ENCODE peak calls at places on chromosomes 3 and 15, in ten cellular contexts. C is K562, P is suprapubic skin, T is mucosa of descending colon, U is upper lobe of right lung, L is breast epithelium, D is SK-N-SH, S is cardiac muscle cell, H is osteoblast, X is tibial artery. J is an unnamed sample. For H3K36me3, the result is how much of the 10 kb centered on the place peaks cover.

GRCh38 chr3:143203142-143203541 is 83.6 kb downstream of the CHST2 start:
- DNase-seq in C (no peak), P (no peak), T (no peak), U (no peak), L (no peak), D (no peak), S (no peak), H (no peak), X (no peak), J (no peak)

GRCh38 chr15:22786868-22787698 is 639 bp downstream of the NIPA1 start:
- DNase-seq in C (peak), P (no peak), T (peak), U (peak), L (no peak), D (peak), S (peak), H (peak), X (peak), J (no peak)

GRCh38 chr15:89140595-89140994 is 52.3 kb downstream of the ABHD2 start:
- DNase-seq in C (no peak), P (no peak), T (no peak), U (no peak), L (no peak), D (no peak), S (no peak), H (no peak), X (no peak), J (no peak)

GRCh38 chr3:150035400-150035799 is 64.7 kb upstream of the PFN2 start:
- DNase-seq in C (no peak), P (no peak), T (no peak), U (no peak), L (no peak), D (no peak), S (no peak), H (no peak), X (no peak), J (no peak)

GRCh38 chr15:59369597-59369996 is 3.1 kb downstream of the MYO1E start:
- DNase-seq in C (no peak), P (no peak), T (no peak), U (no peak), L (no peak), D (no peak), S (no peak), H (peak), X (no peak), J (no peak)

GRCh38 chr15:63942486-63943365 is 103.6 kb downstream of the DAPK2 start:
- DNase-seq in C (peak), P (no peak), T (no peak), U (no peak), L (peak), D (no peak), S (no peak), H (peak), X (no peak), J (no peak)

GRCh38 chr15:48631191-48631770 is 14.2 kb downstream of the FBN1 start:
- DNase-seq in C (peak), P (no peak), T (no peak), U (no peak), L (no peak), D (no peak), S (peak), H (peak), X (no peak), J (no peak)

GRCh38 chr3:194223951-194224350 is 88.0 kb downstream of the HES1 start:
- DNase-seq in C (no peak), P (no peak), T (no peak), U (no peak), L (no peak), D (no peak), S (no peak), H (no peak), X (no peak), J (no peak)

GRCh38 chr15:58066042-58066867 is 744 bp upstream of the ALDH1A2 start:
- DNase-seq in C (peak), P (peak), T (peak), U (peak), L (peak), D (peak), S (peak), H (peak), X (peak), J (no peak)

GRCh38 chr15:90097475-90097874 is 4.8 kb downstream of the IDH2 start:
- DNase-seq in C (no peak), P (no peak), T (no peak), U (no peak), L (no peak), D (no peak), S (no peak), H (no peak), X (no peak), J (no peak)

GRCh38 chr3:32872487-32873382 is 54.9 kb downstream of the TRIM71 start:
- DNase-seq in C (no peak), P (no peak), T (no peak), U (peak), L (peak), D (no peak), S (peak), H (no peak), X (no peak), J (no peak)

GRCh38 chr3:147318900-147319299 is 87.4 kb downstream of the ZIC4 start:
- DNase-seq in C (no peak), P (no peak), T (no peak), U (no peak), L (no peak), D (no peak), S (no peak), H (peak), X (no peak), J (no peak)

GRCh38 chr3:190059242-190059590 is 61.5 kb downstream of the P3H2 start:
- DNase-seq in C (no peak), P (no peak), T (no peak), U (no peak), L (no peak), D (no peak), S (no peak), H (no peak), X (no peak), J (no peak)

GRCh38 chr3:190056795-190057194 is 63.9 kb downstream of the P3H2 start:
- DNase-seq in C (no peak), P (no peak), T (no peak), U (no peak), L (no peak), D (no peak), S (no peak), H (no peak), X (no peak), J (no peak)

GRCh38 chr3:190063490-190063889 is 57.2 kb downstream of the P3H2 start:
- DNase-seq in C (no peak), P (no peak), T (no peak), U (no peak), L (no peak), D (no peak), S (no peak), H (no peak), X (no peak), J (no peak)

GRCh38 chr3:190058486-190059241 is 62.0 kb downstream of the P3H2 start:
- DNase-seq in C (no peak), P (no peak), T (no peak), U (no peak), L (no peak), D (no peak), S (peak), H (no peak), X (no peak), J (peak)

GRCh38 chr3:190060401-190060800 is 60.3 kb downstream of the P3H2 start:
- DNase-seq in C (no peak), P (no peak), T (no peak), U (no peak), L (no peak), D (no peak), S (no peak), H (no peak), X (no peak), J (no peak)
- TF ChIP-seq CTCF in C (no peak), P (no peak), T (no peak), U (no peak), L (no peak), D (no peak), S (no peak), H (no peak), X (no peak), J (no peak)

GRCh38 chr3:152376351-152377183 is 107.8 kb downstream of the MBNL1 start:
- DNase-seq in C (peak), P (no peak), T (peak), U (no peak), L (no peak), D (no peak), S (peak), H (peak), X (peak), J (no peak)

GRCh38 chr3:152375546-152375945 is 106.8 kb downstream of the MBNL1 start:
- DNase-seq in C (peak), P (no peak), T (no peak), U (no peak), L (no peak), D (no peak), S (peak), H (no peak), X (no peak), J (no peak)

GRCh38 chr3:152379415-152380042 is 110.8 kb downstream of the MBNL1 start:
- DNase-seq in C (no peak), P (no peak), T (no peak), U (no peak), L (no peak), D (no peak), S (no peak), H (peak), X (no peak), J (no peak)

GRCh38 chr3:152374260-152374990 is 105.7 kb downstream of the MBNL1 start:
- DNase-seq in C (no peak), P (no peak), T (no peak), U (no peak), L (no peak), D (no peak), S (no peak), H (peak), X (no peak), J (no peak)

GRCh38 chr3:152377184-152377570 is 108.4 kb downstream of the MBNL1 start:
- DNase-seq in C (no peak), P (no peak), T (no peak), U (no peak), L (no peak), D (no peak), S (no peak), H (no peak), X (no peak), J (no peak)
- H3K4me3 ChIP-seq in C (no peak), P (no peak), T (no peak), U (no peak), L (no peak), D (no peak), S (no peak), H (no peak), X (no peak), J (no peak)

GRCh38 chr15:41827880-41828746 is at the start of gene JMJD7:
- DNase-seq in C (peak), P (peak), T (peak), U (peak), L (peak), D (peak), S (peak), H (peak), X (peak), J (peak)

GRCh38 chr15:41825145-41825544 is 2.7 kb upstream of the JMJD7 start:
- DNase-seq in C (no peak), P (no peak), T (no peak), U (no peak), L (no peak), D (no peak), S (no peak), H (no peak), X (no peak), J (no peak)

GRCh38 chr15:41825572-41826535 is 2.0 kb upstream of the JMJD7 start:
- DNase-seq in C (no peak), P (no peak), T (no peak), U (no peak), L (no peak), D (no peak), S (no peak), H (peak), X (no peak), J (no peak)

GRCh38 chr15:41828747-41829270 is 917 bp downstream of the JMJD7 start:
- DNase-seq in C (no peak), P (no peak), T (no peak), U (no peak), L (no peak), D (no peak), S (no peak), H (peak), X (no peak), J (no peak)

GRCh38 chr15:41827290-41827879 is 507 bp upstream of the JMJD7 start:
- DNase-seq in C (no peak), P (no peak), T (no peak), U (no peak), L (no peak), D (no peak), S (no peak), H (peak), X (no peak), J (no peak)
- H3K36me3 ChIP-seq in C (under half), P (under half), T (under half), U (under half), L (under half), D (under half), S (under half), H (under half), X (under half), J (under half)

GRCh38 chr3:51974277-51974962 is 444 bp upstream of the ABHD14A start:
- DNase-seq in C (peak), P (no peak), T (peak), U (peak), L (peak), D (peak), S (peak), H (no peak), X (no peak), J (no peak)
- TF ChIP-seq CTCF in C (no peak), P (no peak), T (peak), U (peak), L (no peak), D (peak), S (no peak), H (peak), X (peak), J (no peak)

GRCh38 chr3:197029511-197030167 is at the start of gene MELTF:
- DNase-seq in C (peak), P (no peak), T (peak), U (peak), L (no peak), D (peak), S (peak), H (peak), X (no peak), J (no peak)
- H3K4me3 ChIP-seq in C (peak), P (peak), T (no peak), U (peak), L (peak), D (peak), S (peak), H (peak), X (peak), J (peak)

GRCh38 chr3:44803298-44803697 is 41.7 kb downstream of the KIF15 start:
- DNase-seq in C (no peak), P (no peak), T (no peak), U (no peak), L (no peak), D (no peak), S (no peak), H (no peak), X (no peak), J (no peak)
- H3K36me3 ChIP-seq in C (half or more), P (under half), T (under half), U (under half), L (under half), D (under half), S (under half), H (under half), X (under half), J (under half)

DNA sequence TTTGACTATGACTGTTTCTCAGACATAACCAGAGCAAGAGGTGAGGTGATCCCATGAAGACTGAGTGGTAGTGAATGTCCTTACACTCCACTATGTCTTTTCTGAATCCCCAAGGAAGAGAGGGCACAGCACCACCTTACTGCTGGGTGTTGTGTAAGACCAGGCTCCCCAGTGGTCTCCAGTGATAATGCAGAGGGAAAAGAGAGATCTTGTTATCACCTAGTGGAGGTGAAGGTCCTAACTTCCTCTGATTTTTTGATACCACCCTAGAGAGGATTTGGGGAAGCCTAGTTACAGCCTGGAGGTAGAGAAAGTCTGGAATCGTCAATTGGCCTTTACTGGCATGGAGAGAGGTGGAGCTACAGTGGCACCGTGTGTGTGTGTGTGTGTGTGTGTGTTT is 288.0 kb upstream of the BCHE start:
- DNase-seq in C (no peak), P (no peak), T (no peak), U (no peak), L (no peak), D (no peak), S (no peak), H (no peak), X (no peak), J (no peak)
- TF ChIP-seq CTCF in C (peak), P (no peak), T (no peak), U (no peak), L (no peak), D (no peak), S (no peak), H (no peak), X (no peak), J (no peak)

GRCh38 chr3:52833202-52833601 is 1.6 kb downstream of the MUSTN1 start:
- DNase-seq in C (no peak), P (no peak), T (no peak), U (no peak), L (no peak), D (no peak), S (no peak), H (peak), X (no peak), J (no peak)
- H3K4me3 ChIP-seq in C (no peak), P (no peak), T (no peak), U (no peak), L (no peak), D (no peak), S (no peak), H (no peak), X (peak), J (no peak)

GRCh38 chr3:170109579-170110293 is 71.8 kb downstream of the PHC3 start:
- DNase-seq in C (no peak), P (no peak), T (no peak), U (no peak), L (no peak), D (no peak), S (no peak), H (no peak), X (no peak), J (no peak)
- H3K36me3 ChIP-seq in C (under half), P (half or more), T (under half), U (half or more), L (under half), D (half or more), S (under half), H (under half), X (under half), J (under half)

J was measured in kidney epithelial cell.